ENCODE peak calls at places on chromosomes 5 and 9, in seven cellular contexts. O is mammary epithelial cell, F is MM.1S, N is natural killer cell, W is neural progenitor cell, X is neural crest cell, S is IMR-90. J is an unnamed sample.

GRCh38 chr9:109826554-109826953 is 46.6 kb downstream of the PALM2AKAP2 start:
- DNase-seq in W (no peak), O (no peak), F (no peak), X (no peak), N (no peak), S (no peak), J (no peak)

GRCh38 chr5:158451983-158452710 is 593.2 kb upstream of the CLINT1 start:
- DNase-seq in W (no peak), X (no peak), O (no peak), S (no peak), N (no peak), F (no peak), J (no peak)

GRCh38 chr9:79670269-79670961 is 98.7 kb downstream of the TLE4 start:
- DNase-seq in X (no peak), N (no peak), F (no peak), S (peak), W (no peak), O (peak), J (no peak)

GRCh38 chr5:39794511-39794910 is 369.7 kb upstream of the DAB2 start:
- DNase-seq in X (no peak), W (no peak), S (peak), F (no peak), N (no peak), O (no peak), J (no peak)

GRCh38 chr5:176899946-176900782 is 1.0 kb upstream of the HK3 start:
- DNase-seq in X (no peak), F (no peak), O (no peak), N (no peak), S (peak), W (no peak), J (no peak)

GRCh38 chr5:119435436-119436132 is 16.7 kb upstream of the HSD17B4 start:
- DNase-seq in X (peak), W (peak), N (peak), F (peak), S (peak), O (peak), J (peak)

GRCh38 chr9:17731308-17731707 is 152.4 kb downstream of the SH3GL2 start:
- DNase-seq in O (no peak), N (no peak), W (no peak), F (no peak), X (no peak), S (no peak), J (no peak)

GRCh38 chr9:113863345-113863744 is 12.8 kb upstream of the ZNF618 start:
- DNase-seq in S (no peak), N (no peak), F (no peak), W (no peak), O (no peak), X (no peak), J (no peak)

GRCh38 chr5:124872615-124873014 is 126.2 kb upstream of the ZNF608 start:
- DNase-seq in O (no peak), X (no peak), S (no peak), W (no peak), N (no peak), F (no peak), J (no peak)

GRCh38 chr9:87663556-87663955 is 62.4 kb upstream of the CTSL start:
- DNase-seq in X (no peak), F (no peak), O (no peak), W (no peak), S (no peak), N (no peak), J (no peak)

GRCh38 chr9:91163773-91164471 is 197.8 kb downstream of the AUH start:
- DNase-seq in S (no peak), N (peak), W (no peak), X (no peak), O (no peak), F (peak), J (no peak)

GRCh38 chr9:121721770-121722169 is 70.3 kb downstream of the DAB2IP start:
- DNase-seq in X (no peak), O (no peak), N (no peak), W (peak), F (no peak), S (peak), J (no peak)

DNA sequence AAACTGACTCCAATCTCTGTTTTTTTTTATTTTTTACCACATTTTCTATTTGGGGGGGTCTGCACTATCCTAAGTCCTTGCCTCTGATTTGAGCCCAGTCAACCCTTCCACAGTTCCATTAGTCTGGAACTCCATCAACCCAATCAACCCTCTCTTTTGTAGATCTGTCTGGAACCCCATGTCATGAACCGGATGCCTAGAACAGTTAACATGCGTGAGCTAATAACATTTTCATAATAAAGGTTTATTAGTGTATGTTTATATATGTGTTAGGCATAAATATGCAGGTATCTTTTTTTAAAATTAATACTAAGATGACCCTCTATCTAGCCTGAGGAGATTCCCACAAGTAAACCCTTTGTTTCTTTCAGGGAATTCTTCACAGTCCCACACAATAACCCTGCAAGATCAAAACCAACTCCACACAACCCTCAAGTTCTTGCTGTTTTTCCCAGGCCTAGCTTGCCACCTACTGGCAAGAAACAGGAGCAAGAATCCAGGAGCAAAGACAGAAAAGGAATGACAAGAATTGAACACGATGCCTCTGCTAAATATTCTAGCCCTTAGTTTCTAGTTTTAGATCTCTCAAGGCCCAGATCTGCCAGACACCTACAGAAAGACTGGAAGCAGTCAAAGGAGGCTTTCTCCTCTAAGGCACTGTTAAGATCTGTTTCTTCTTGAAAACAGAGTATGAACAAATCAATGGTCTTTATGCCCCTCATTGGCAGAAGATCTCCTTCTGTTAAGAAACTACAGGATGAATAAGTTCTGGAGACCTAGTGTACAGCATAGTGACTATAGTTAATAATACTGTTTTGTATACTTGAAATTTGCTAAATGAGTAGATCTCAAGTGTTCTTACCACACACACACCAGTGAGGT is 100.4 kb downstream of the TRIM36 start:
- DNase-seq in W (peak), N (no peak), X (peak), F (peak), O (peak), S (peak), J (no peak)
- TF ChIP-seq CTCF in W (peak), N (no peak), X (peak), F (peak), O (peak), S (peak), J (peak)

GRCh38 chr5:95741458-95741857 is 10.3 kb downstream of the RHOBTB3 start:
- DNase-seq in S (no peak), X (no peak), N (no peak), W (no peak), F (no peak), O (no peak), J (no peak)
- TF ChIP-seq CTCF in S (no peak), X (no peak), N (no peak), W (no peak), F (no peak), O (no peak), J (no peak)

DNA sequence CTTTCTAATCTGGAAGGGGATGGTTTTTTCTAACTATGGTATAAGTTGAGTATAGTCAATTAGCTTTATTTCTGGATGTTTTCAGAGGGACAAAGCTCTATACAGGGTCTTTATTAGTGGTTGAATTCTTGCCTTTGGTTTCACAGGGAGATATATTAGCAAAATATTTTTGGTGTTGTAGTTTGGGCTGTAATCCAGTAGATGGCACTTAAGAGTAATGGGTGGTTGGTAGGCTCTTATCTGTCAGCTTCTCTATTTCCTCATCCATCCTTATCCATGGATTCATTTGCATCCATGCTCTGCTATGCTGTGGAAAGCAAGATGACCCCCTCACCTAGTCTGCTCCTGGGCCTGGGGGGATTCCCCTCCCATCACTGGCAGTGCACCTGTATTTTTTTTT is 363.6 kb upstream of the CYLC2 start:
- DNase-seq in W (no peak), F (peak), X (no peak), N (no peak), S (no peak), O (peak), J (peak)
- TF ChIP-seq CTCF in W (peak), F (peak), X (peak), N (no peak), S (peak), O (peak), J (peak)

GRCh38 chr9:124771021-124771866 is at the start of gene NR6A1:
- DNase-seq in S (peak), X (peak), F (peak), W (peak), O (peak), N (peak), J (peak)
- TF ChIP-seq CTCF in S (no peak), X (peak), F (peak), W (peak), O (no peak), N (no peak), J (peak)

GRCh38 chr5:10528827-10529226 is 35.0 kb upstream of the ANKRD33B start:
- DNase-seq in X (no peak), W (no peak), N (no peak), O (no peak), F (no peak), S (no peak), J (no peak)

GRCh38 chr5:10527281-10527950 is 36.5 kb upstream of the ANKRD33B start:
- DNase-seq in F (no peak), O (no peak), X (no peak), S (peak), W (no peak), N (no peak), J (no peak)

GRCh38 chr5:10525124-10525495 is 38.8 kb upstream of the ANKRD33B start:
- DNase-seq in F (no peak), N (no peak), O (no peak), X (no peak), S (no peak), W (no peak), J (no peak)

GRCh38 chr5:10530601-10531320 is 33.1 kb upstream of the ANKRD33B start:
- DNase-seq in X (no peak), O (no peak), F (no peak), W (no peak), S (no peak), N (no peak), J (no peak)

GRCh38 chr5:10528056-10528816 is 35.6 kb upstream of the ANKRD33B start:
- DNase-seq in N (no peak), W (no peak), O (peak), S (peak), X (no peak), F (no peak), J (no peak)
- TF ChIP-seq CTCF in N (no peak), W (peak), O (no peak), S (no peak), X (no peak), F (no peak), J (no peak)

GRCh38 chr9:95103385-95104087 is 214.0 kb downstream of the FANCC start:
- DNase-seq in F (no peak), W (no peak), N (no peak), S (no peak), X (no peak), O (no peak), J (no peak)
- TF ChIP-seq CTCF in F (no peak), W (peak), N (no peak), S (no peak), X (no peak), O (no peak), J (no peak)

GRCh38 chr5:3598725-3599282 is 3.2 kb downstream of the IRX1 start:
- DNase-seq in N (no peak), W (peak), F (no peak), X (no peak), S (no peak), O (peak), J (no peak)

GRCh38 chr5:3601060-3601710 is 5.6 kb downstream of the IRX1 start:
- DNase-seq in O (peak), S (no peak), F (no peak), W (peak), X (no peak), N (no peak), J (no peak)

GRCh38 chr5:3598236-3598635 is 2.6 kb downstream of the IRX1 start:
- DNase-seq in X (no peak), O (peak), N (no peak), W (no peak), F (no peak), S (no peak), J (no peak)

GRCh38 chr5:3600106-3600997 is 4.7 kb downstream of the IRX1 start:
- DNase-seq in O (peak), S (no peak), N (no peak), X (no peak), F (no peak), W (peak), J (no peak)

DNA sequence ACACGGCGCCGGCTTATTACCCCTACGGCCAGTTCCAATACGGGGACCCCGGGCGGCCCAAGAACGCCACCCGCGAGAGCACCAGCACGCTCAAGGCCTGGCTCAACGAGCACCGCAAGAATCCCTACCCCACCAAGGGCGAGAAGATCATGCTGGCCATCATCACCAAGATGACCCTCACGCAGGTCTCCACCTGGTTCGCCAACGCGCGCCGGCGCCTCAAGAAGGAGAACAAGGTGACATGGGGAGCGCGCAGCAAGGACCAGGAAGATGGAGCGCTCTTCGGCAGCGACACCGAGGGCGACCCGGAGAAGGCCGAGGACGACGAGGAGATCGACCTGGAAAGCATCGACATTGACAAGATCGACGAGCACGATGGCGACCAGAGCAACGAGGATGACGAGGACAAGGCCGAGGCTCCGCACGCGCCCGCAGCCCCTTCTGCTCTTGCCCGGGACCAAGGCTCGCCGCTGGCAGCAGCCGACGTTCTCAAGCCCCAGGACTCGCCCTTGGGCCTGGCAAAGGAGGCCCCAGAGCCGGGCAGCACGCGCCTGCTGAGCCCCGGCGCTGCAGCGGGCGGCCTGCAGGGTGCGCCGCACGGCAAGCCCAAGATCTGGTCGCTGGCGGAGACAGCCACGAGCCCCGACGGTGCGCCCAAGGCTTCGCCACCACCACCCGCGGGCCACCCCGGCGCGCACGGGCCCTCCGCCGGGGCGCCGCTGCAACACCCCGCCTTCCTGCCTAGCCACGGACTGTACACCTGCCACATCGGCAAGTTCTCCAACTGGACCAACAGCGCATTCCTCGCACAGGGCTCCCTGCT is 3.9 kb downstream of the IRX1 start:
- DNase-seq in N (no peak), S (no peak), W (peak), X (no peak), F (no peak), O (peak), J (no peak)
- TF ChIP-seq CTCF in N (no peak), S (no peak), W (peak), X (peak), F (no peak), O (peak), J (no peak)

GRCh38 chr5:128081111-128081865 is 2.3 kb upstream of the SLC12A2 start:
- DNase-seq in O (no peak), S (no peak), F (no peak), W (peak), X (no peak), N (no peak), J (no peak)
- TF ChIP-seq CTCF in O (peak), S (peak), F (no peak), W (peak), X (peak), N (no peak), J (no peak)